ENCODE peak calls at places on chromosomes 12 and 14, in four cellular contexts. P is K562, F is HL-60, J is GM12878. N is an unnamed sample.

GRCh38 chr14:99268776-99269510 is 3.1 kb downstream of the BCL11B start:
- DNase-seq in P (no peak), F (no peak), J (no peak), N (no peak)

GRCh38 chr14:26863736-26864135 is 265.9 kb upstream of the NOVA1 start:
- DNase-seq in P (no peak), F (no peak), J (no peak), N (no peak)

GRCh38 chr12:26318661-26319068 is 123.3 kb downstream of the SSPN start:
- DNase-seq in P (peak; percentile 32), F (no peak), J (no peak), N (no peak)

GRCh38 chr14:88168498-88169165 is 154.4 kb downstream of the KCNK10 start:
- DNase-seq in P (peak; percentile 46), F (peak; percentile 43), J (no peak), N (peak; percentile 20)

GRCh38 chr14:47040490-47040889 is 388.9 kb upstream of the RPL10L start:
- DNase-seq in P (no peak), F (peak; percentile 2), J (no peak), N (no peak)

GRCh38 chr12:92136883-92137582 is 8.6 kb downstream of the BTG1 start:
- DNase-seq in P (no peak), F (no peak), J (no peak), N (no peak)

GRCh38 chr12:53044052-53044581 is 5.7 kb upstream of the TNS2 start:
- DNase-seq in P (no peak), F (no peak), J (no peak), N (no peak)

GRCh38 chr14:35419429-35419841 is 14.9 kb upstream of the NFKBIA start:
- DNase-seq in P (no peak), F (no peak), J (no peak), N (no peak)

GRCh38 chr14:43308411-43308810 is 1198.7 kb downstream of the FSCB start:
- DNase-seq in P (no peak), F (no peak), J (no peak), N (no peak)

GRCh38 chr12:28795306-28795705 is 353.8 kb upstream of the FAR2 start:
- DNase-seq in P (no peak), F (no peak), J (no peak), N (no peak)

GRCh38 chr14:24130380-24130716 is at the start of gene FITM1:
- DNase-seq in P (no peak), F (no peak), J (no peak), N (no peak)

GRCh38 chr14:55099741-55100140 is 29.3 kb upstream of the LGALS3 start:
- DNase-seq in P (no peak), F (no peak), J (no peak), N (no peak)

GRCh38 chr12:115866909-115867525 is 410.5 kb downstream of the MED13L start:
- DNase-seq in P (no peak), F (no peak), J (no peak), N (no peak)

GRCh38 chr14:101197595-101198397 is 294.3 kb upstream of the RTL1 start:
- DNase-seq in P (no peak), F (no peak), J (no peak), N (no peak)

GRCh38 chr12:20220339-20220738 is 148.0 kb upstream of the PDE3A start:
- DNase-seq in P (no peak), F (no peak), J (peak; percentile 5), N (no peak)

GRCh38 chr14:41130274-41130673 is 476.4 kb upstream of the LRFN5 start:
- DNase-seq in P (no peak), F (no peak), J (no peak), N (no peak)
- TF ChIP-seq SPI1 in P (no peak), F (no peak), J (no peak), N (no peak)

GRCh38 chr14:36976571-36977023 is 195.8 kb downstream of the SLC25A21 start:
- DNase-seq in P (peak; percentile 50), F (peak; percentile 85), J (no peak), N (no peak)
- TF ChIP-seq POLR2AphosphoS5 in P (no peak), F (no peak), J (no peak), N (no peak)

GRCh38 chr12:101173197-101173749 is 36.8 kb downstream of the SLC5A8 start:
- DNase-seq in P (no peak), F (no peak), J (no peak), N (no peak)

GRCh38 chr12:101168000-101168399 is 42.0 kb downstream of the SLC5A8 start:
- DNase-seq in P (no peak), F (no peak), J (no peak), N (no peak)

GRCh38 chr12:101166866-101167265 is 43.2 kb downstream of the SLC5A8 start:
- DNase-seq in P (no peak), F (no peak), J (no peak), N (no peak)

GRCh38 chr12:101174576-101174975 is 35.5 kb downstream of the SLC5A8 start:
- DNase-seq in P (no peak), F (no peak), J (no peak), N (no peak)

DNA sequence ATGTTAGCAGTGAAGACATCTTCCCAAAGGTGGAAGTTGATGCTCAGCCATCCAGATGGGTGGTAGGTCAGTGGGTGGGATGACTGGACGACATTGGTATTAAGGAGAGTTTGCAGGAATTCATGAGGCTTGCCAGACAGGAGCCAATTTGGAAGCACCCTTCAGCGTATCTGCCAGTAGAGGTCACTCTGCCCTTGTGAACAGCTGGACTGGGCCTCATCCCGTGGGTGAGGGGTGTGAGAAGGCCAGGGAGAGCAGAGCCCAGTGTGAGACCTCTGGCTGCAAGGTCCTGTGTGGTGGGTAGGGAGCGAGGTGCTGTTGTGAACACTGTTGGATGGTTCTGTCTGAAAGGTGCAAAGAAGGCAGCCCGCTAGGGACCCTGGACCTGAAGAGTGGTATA is 37.7 kb downstream of the SLC5A8 start:
- DNase-seq in P (peak; percentile 17), F (peak; percentile 14), J (no peak), N (no peak)
- TF ChIP-seq SPI1 in P (no peak), F (no peak), J (no peak), N (no peak)

GRCh38 chr14:76920572-76921175 is 94.5 kb downstream of the LRRC74A start:
- DNase-seq in P (no peak), F (no peak), J (no peak), N (no peak)
- TF ChIP-seq POLR2AphosphoS5 in P (no peak), F (no peak), J (no peak), N (no peak)